ENCODE peak calls at places on chromosomes 1 and 21, in four cellular contexts. K is aorta, G is DMS153, B is EH. Y is an unnamed sample.

GRCh38 chr1:41935226-41935625 is 16.5 kb upstream of the HIVEP3 start:
- DNase-seq in K (no peak), G (peak), B (peak), Y (no peak)

GRCh38 chr1:183243190-183244065 is 57.4 kb downstream of the LAMC2 start:
- DNase-seq in K (peak), G (no peak), B (peak), Y (no peak)

GRCh38 chr1:4531842-4532241 is 122.6 kb upstream of the AJAP1 start:
- DNase-seq in K (no peak), G (no peak), B (no peak), Y (no peak)

GRCh38 chr1:6350416-6351088 is 43.0 kb downstream of the ACOT7 start:
- DNase-seq in K (peak), G (no peak), B (no peak), Y (no peak)

GRCh38 chr1:9705337-9706098 is 54.0 kb downstream of the PIK3CD start:
- DNase-seq in K (no peak), G (no peak), B (peak), Y (no peak)

GRCh38 chr1:198713081-198713480 is 74.2 kb downstream of the PTPRC start:
- DNase-seq in K (no peak), G (no peak), B (peak), Y (no peak)

GRCh38 chr21:26887241-26887640 is 42.0 kb upstream of the ADAMTS1 start:
- DNase-seq in K (no peak), G (no peak), B (peak), Y (no peak)

GRCh38 chr1:159790237-159790917 is 9.6 kb downstream of the DUSP23 start:
- DNase-seq in K (no peak), G (no peak), B (peak), Y (peak)

GRCh38 chr21:42495027-42495426 is 997 bp downstream of the RSPH1 start:
- DNase-seq in K (no peak), G (no peak), B (no peak), Y (no peak)

GRCh38 chr1:165753934-165754333 is 14.7 kb downstream of the TMCO1 start:
- DNase-seq in K (no peak), G (no peak), B (no peak), Y (no peak)

GRCh38 chr1:196493881-196494280 is 114.4 kb downstream of the KCNT2 start:
- DNase-seq in K (no peak), G (no peak), B (no peak), Y (no peak)

GRCh38 chr1:17573518-17574041 is 34.1 kb downstream of the ARHGEF10L start:
- DNase-seq in K (no peak), G (no peak), B (no peak), Y (no peak)

GRCh38 chr1:163980391-163980790 is 578.6 kb upstream of the PBX1 start:
- DNase-seq in K (no peak), G (peak), B (no peak), Y (no peak)

GRCh38 chr1:30966690-30967369 is 58.3 kb upstream of the SDC3 start:
- DNase-seq in K (no peak), G (peak), B (peak), Y (peak)